ENCODE peak calls at places on chromosomes 6 and 20, in ten cellular contexts. Q, C, T, L, J, G, Z, H, O and F are unnamed samples.

GRCh38 chr20:40720826-40721225 is 31.8 kb upstream of the MAFB start:
- DNase-seq in Q (no peak), C (no peak), T (no peak), L (no peak), J (no peak), G (no peak), Z (no peak), H (no peak), O (no peak), F (no peak)

GRCh38 chr6:1131285-1132079 is 180.4 kb upstream of the FOXQ1 start:
- DNase-seq in Q (no peak), C (no peak), T (peak; percentile 38), L (peak; percentile 62), J (peak; percentile 97), G (no peak), Z (peak; percentile 84), H (no peak), O (no peak), F (peak; percentile 96)

GRCh38 chr20:52749020-52749419 is 223.1 kb upstream of the TSHZ2 start:
- DNase-seq in Q (no peak), C (no peak), T (no peak), L (no peak), J (no peak), G (no peak), Z (no peak), H (no peak), O (no peak), F (no peak)

GRCh38 chr6:3710403-3710802 is 41.1 kb downstream of the PXDC1 start:
- DNase-seq in Q (no peak), C (no peak), T (no peak), L (no peak), J (no peak), G (no peak), Z (no peak), H (no peak), O (no peak), F (no peak)

GRCh38 chr6:54621285-54621684 is 225.3 kb upstream of the FAM83B start:
- DNase-seq in Q (no peak), C (no peak), T (no peak), L (no peak), J (peak; percentile 48), G (no peak), Z (peak; percentile 8), H (no peak), O (no peak), F (peak; percentile 7)

GRCh38 chr6:136471372-136471771 is 78.8 kb downstream of the MAP7 start:
- DNase-seq in Q (no peak), C (no peak), T (no peak), L (no peak), J (no peak), G (no peak), Z (no peak), H (no peak), O (no peak), F (no peak)

GRCh38 chr6:119147101-119148053 is 68.9 kb upstream of the FAM184A start:
- DNase-seq in Q (peak; percentile 81), C (peak; percentile 60), T (peak; percentile 30), L (peak; percentile 98), J (peak; percentile 92), G (no peak), Z (peak; percentile 97), H (peak; percentile 86), O (peak; percentile 75), F (peak; percentile 98)

GRCh38 chr6:36204068-36204753 is 7.7 kb downstream of the BRPF3 start:
- DNase-seq in Q (no peak), C (peak; percentile 27), T (no peak), L (no peak), J (no peak), G (no peak), Z (no peak), H (no peak), O (no peak), F (no peak)

GRCh38 chr6:33670971-33671370 is 40.5 kb downstream of the UQCC2 start:
- DNase-seq in Q (no peak), C (no peak), T (no peak), L (no peak), J (no peak), G (no peak), Z (peak; percentile 26), H (no peak), O (no peak), F (no peak)

GRCh38 chr20:35267092-35267491 is 10.8 kb downstream of the MMP24OS start:
- DNase-seq in Q (no peak), C (no peak), T (no peak), L (no peak), J (no peak), G (no peak), Z (no peak), H (no peak), O (no peak), F (no peak)

GRCh38 chr6:88920088-88920487 is 43.3 kb downstream of the RNGTT start:
- DNase-seq in Q (no peak), C (no peak), T (no peak), L (no peak), J (no peak), G (no peak), Z (no peak), H (no peak), O (no peak), F (no peak)

GRCh38 chr6:139496654-139497343 is 122.4 kb upstream of the CITED2 start:
- DNase-seq in Q (no peak), C (no peak), T (no peak), L (no peak), J (no peak), G (no peak), Z (no peak), H (no peak), O (no peak), F (no peak)
- H3K27ac ChIP-seq in Q (no peak overlapping the region), C (no peak overlapping the region), T (no peak overlapping the region), L (no peak overlapping the region), J (no peak overlapping the region), G (no peak overlapping the region), Z (no peak overlapping the region), H (no peak overlapping the region), O (no peak overlapping the region), F (no peak overlapping the region)

GRCh38 chr6:39343461-39343870 is 21.0 kb upstream of the KCNK16 start:
- DNase-seq in Q (no peak), C (no peak), T (no peak), L (no peak), J (no peak), G (no peak), Z (no peak), H (no peak), O (no peak), F (peak; percentile 26)
- H3K27ac ChIP-seq in Q (no peak overlapping the region), C (no peak overlapping the region), T (no peak overlapping the region), L (no peak overlapping the region), J (no peak overlapping the region), G (no peak overlapping the region), Z (no peak overlapping the region), H (no peak overlapping the region), O (no peak overlapping the region), F (no peak overlapping the region)

GRCh38 chr6:158041788-158042187 is 60.1 kb downstream of the SYNJ2 start:
- DNase-seq in Q (no peak), C (no peak), T (no peak), L (no peak), J (no peak), G (no peak), Z (no peak), H (no peak), O (no peak), F (no peak)

GRCh38 chr6:158041370-158041769 is 59.7 kb downstream of the SYNJ2 start:
- DNase-seq in Q (no peak), C (no peak), T (no peak), L (no peak), J (peak; percentile 55), G (no peak), Z (no peak), H (no peak), O (no peak), F (peak; percentile 42)

GRCh38 chr6:158039571-158040050 is 57.9 kb downstream of the SYNJ2 start:
- DNase-seq in Q (peak; percentile 87), C (no peak), T (no peak), L (peak; percentile 91), J (no peak), G (no peak), Z (no peak), H (no peak), O (no peak), F (peak; percentile 51)

GRCh38 chr6:158040051-158040803 is 58.6 kb downstream of the SYNJ2 start:
- DNase-seq in Q (peak; percentile 69), C (peak; percentile 58), T (no peak), L (peak; percentile 100), J (peak; percentile 91), G (no peak), Z (peak; percentile 75), H (peak; percentile 79), O (no peak), F (peak; percentile 99)

GRCh38 chr6:158040804-158041347 is 59.2 kb downstream of the SYNJ2 start:
- DNase-seq in Q (peak; percentile 60), C (no peak), T (no peak), L (peak; percentile 84), J (no peak), G (no peak), Z (no peak), H (no peak), O (no peak), F (peak; percentile 90)
- H3K27ac ChIP-seq in Q (peak overlapping the region; percentile 99), C (no peak overlapping the region), T (peak overlapping the region; percentile 9), L (peak overlapping the region; percentile 96), J (no peak overlapping the region), G (peak overlapping the region; percentile 87), Z (peak overlapping the region; percentile 81), H (peak overlapping the region; percentile 71), O (peak overlapping the region; percentile 61), F (peak overlapping the region; percentile 98)

GRCh38 chr6:132812756-132813172 is 1.6 kb upstream of the RPS12 start:
- DNase-seq in Q (no peak), C (no peak), T (no peak), L (no peak), J (no peak), G (no peak), Z (no peak), H (no peak), O (no peak), F (peak; percentile 39)

GRCh38 chr6:132811276-132811675 is 3.1 kb upstream of the RPS12 start:
- DNase-seq in Q (no peak), C (no peak), T (no peak), L (peak; percentile 54), J (no peak), G (no peak), Z (no peak), H (peak; percentile 45), O (no peak), F (no peak)

GRCh38 chr6:132813173-132813856 is 1.1 kb upstream of the RPS12 start:
- DNase-seq in Q (peak; percentile 61), C (no peak), T (peak; percentile 32), L (peak; percentile 40), J (peak; percentile 59), G (no peak), Z (no peak), H (peak; percentile 38), O (peak; percentile 49), F (peak; percentile 71)

GRCh38 chr6:132814716-132815570 is 574 bp downstream of the RPS12 start:
- DNase-seq in Q (no peak), C (no peak), T (peak; percentile 6), L (peak; percentile 4), J (peak; percentile 15), G (peak; percentile 56), Z (no peak), H (peak; percentile 23), O (no peak), F (no peak)

DNA sequence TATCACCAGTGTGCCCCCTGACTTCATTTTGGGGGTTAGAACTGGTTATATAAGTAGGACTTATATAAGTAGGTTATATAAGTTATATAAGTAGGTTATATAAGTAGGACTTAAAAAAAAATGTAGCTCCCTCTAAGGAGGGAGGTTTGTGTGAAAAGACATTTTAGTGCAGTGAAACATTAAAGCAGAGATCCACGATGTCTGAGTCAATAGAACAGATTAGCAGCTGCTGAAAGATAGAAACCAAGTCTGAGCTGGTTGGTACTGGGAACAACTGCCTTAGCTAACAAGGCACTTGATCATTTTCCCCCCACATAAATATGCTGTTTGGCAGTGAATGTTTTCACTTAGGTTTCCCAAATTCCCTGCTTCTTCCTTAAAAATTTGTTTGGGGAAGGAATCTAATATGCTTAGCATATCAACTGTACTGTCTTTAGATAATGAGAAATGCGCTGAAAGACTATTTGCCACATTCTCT is 2.1 kb upstream of the RPS12 start:
- DNase-seq in Q (no peak), C (no peak), T (no peak), L (peak; percentile 50), J (peak; percentile 41), G (no peak), Z (no peak), H (no peak), O (no peak), F (peak; percentile 44)
- H3K27ac ChIP-seq in Q (no peak overlapping the region), C (peak overlapping the region; percentile 96), T (peak overlapping the region; percentile 84), L (peak overlapping the region; percentile 87), J (peak overlapping the region; percentile 82), G (peak overlapping the region; percentile 93), Z (no peak overlapping the region), H (peak overlapping the region; percentile 43), O (peak overlapping the region; percentile 91), F (peak overlapping the region; percentile 79)